ENCODE peak calls at places on chromosomes 16 and 17, in seven cellular contexts. V is COR-L47, H is foreskin fibroblast, E is SW480, G is iris pigment epithelial cell, C is left ventricle myocardium superior, R is posterior vena cava. A is an unnamed sample.

GRCh38 chr16:56833243-56833970 is 31.6 kb upstream of the SLC12A3 start:
- DNase-seq in R (no peak), V (no peak), G (no peak), E (no peak), H (no peak), C (no peak), A (no peak)

GRCh38 chr16:2008631-2009301 is 855 bp downstream of the ZNF598 start:
- DNase-seq in G (peak), V (no peak), H (peak), E (no peak), C (peak), R (no peak), A (peak)

GRCh38 chr16:12329246-12329995 is 352.9 kb downstream of the SNX29 start:
- DNase-seq in E (no peak), H (no peak), C (no peak), R (peak), V (no peak), G (no peak), A (no peak)

GRCh38 chr17:43006639-43007551 is at the start of gene IFI35:
- DNase-seq in H (peak), G (peak), R (peak), V (peak), C (peak), E (peak), A (peak)

GRCh38 chr17:17752822-17753448 is 71.7 kb downstream of the RAI1 start:
- DNase-seq in C (no peak), E (no peak), V (no peak), R (no peak), G (no peak), H (no peak), A (no peak)

GRCh38 chr17:58254803-58255202 is 16.4 kb downstream of the LPO start:
- DNase-seq in R (no peak), V (no peak), C (no peak), G (no peak), H (no peak), E (no peak), A (no peak)

GRCh38 chr17:33811984-33812383 is 443.1 kb upstream of the CCL2 start:
- DNase-seq in G (no peak), C (no peak), V (no peak), H (no peak), R (no peak), E (no peak), A (no peak)

GRCh38 chr17:19372866-19373505 is 5.3 kb upstream of the MAPK7 start:
- DNase-seq in E (no peak), R (no peak), V (no peak), G (no peak), C (no peak), H (no peak), A (no peak)

GRCh38 chr17:58315281-58315711 is 13.3 kb downstream of the TSPOAP1 start:
- DNase-seq in G (no peak), H (no peak), C (peak), E (no peak), R (peak), V (no peak), A (no peak)

GRCh38 chr16:58032710-58033293 is 7.2 kb downstream of the MMP15 start:
- DNase-seq in R (no peak), V (no peak), E (no peak), H (no peak), G (peak), C (peak), A (no peak)

GRCh38 chr17:46157443-46158107 is 35.7 kb downstream of the KANSL1 start:
- DNase-seq in G (peak), E (no peak), H (no peak), R (no peak), C (no peak), V (no peak), A (peak)

GRCh38 chr16:31253642-31254045 is 6.1 kb upstream of the ITGAM start:
- DNase-seq in H (peak), R (peak), E (no peak), G (peak), C (peak), V (no peak), A (no peak)

GRCh38 chr16:86661715-86662114 is 83.4 kb downstream of the FOXL1 start:
- DNase-seq in V (no peak), R (no peak), G (peak), E (no peak), C (no peak), H (peak), A (no peak)

A was measured in fibroblast of gingiva.